ENCODE peak calls at places on chromosomes 4 and X, in four cellular contexts. One of them, this sample, is unnamed.

GRCh38 chr4:152327606-152328453 is 208.1 kb downstream of the FBXW7 start:
- DNase-seq in left ventricle myocardium superior: no peak
- DNase-seq in adrenal gland: no peak
- DNase-seq in psoas muscle: no peak
- DNase-seq in this sample: no peak

GRCh38 chrX:43581888-43582539 is 74.1 kb upstream of the MAOA start:
- DNase-seq in left ventricle myocardium superior: no peak
- DNase-seq in adrenal gland: no peak
- DNase-seq in psoas muscle: no peak
- DNase-seq in this sample: no peak

GRCh38 chrX:135591871-135592270 is 71.4 kb downstream of the INTS6L start:
- DNase-seq in left ventricle myocardium superior: no peak
- DNase-seq in adrenal gland: no peak
- DNase-seq in psoas muscle: no peak
- DNase-seq in this sample: no peak

GRCh38 chrX:150035531-150035930 is 97.2 kb upstream of the EOLA2 start:
- DNase-seq in left ventricle myocardium superior: no peak
- DNase-seq in adrenal gland: no peak
- DNase-seq in psoas muscle: no peak
- DNase-seq in this sample: no peak

GRCh38 chr4:185011408-185011807 is 6.9 kb upstream of the HELT start:
- DNase-seq in left ventricle myocardium superior: no peak
- DNase-seq in adrenal gland: no peak
- DNase-seq in psoas muscle: no peak
- DNase-seq in this sample: no peak

GRCh38 chr4:169282429-169283113 is 11.8 kb upstream of the SH3RF1 start:
- DNase-seq in left ventricle myocardium superior: no peak
- DNase-seq in adrenal gland: no peak
- DNase-seq in psoas muscle: no peak
- DNase-seq in this sample: no peak

GRCh38 chr4:16916719-16917337 is 18.4 kb upstream of the LDB2 start:
- DNase-seq in left ventricle myocardium superior: peak
- DNase-seq in adrenal gland: peak
- DNase-seq in psoas muscle: no peak
- DNase-seq in this sample: peak

GRCh38 chr4:37477126-37477525 is 209.1 kb downstream of the RELL1 start:
- DNase-seq in left ventricle myocardium superior: no peak
- DNase-seq in adrenal gland: no peak
- DNase-seq in psoas muscle: no peak
- DNase-seq in this sample: no peak

GRCh38 chrX:68079961-68080360 is 353.3 kb downstream of the OPHN1 start:
- DNase-seq in left ventricle myocardium superior: no peak
- DNase-seq in adrenal gland: no peak
- DNase-seq in psoas muscle: no peak
- DNase-seq in this sample: no peak

GRCh38 chrX:76477352-76477751 is 49.8 kb downstream of the MAGEE1 start:
- DNase-seq in left ventricle myocardium superior: no peak
- DNase-seq in adrenal gland: no peak
- DNase-seq in psoas muscle: no peak
- DNase-seq in this sample: no peak

GRCh38 chr4:164383187-164384181 is 370.4 kb upstream of the SMIM31 start:
- DNase-seq in left ventricle myocardium superior: no peak
- DNase-seq in adrenal gland: no peak
- DNase-seq in psoas muscle: no peak
- DNase-seq in this sample: peak

GRCh38 chr4:1053080-1053661 is 41.7 kb downstream of the FGFRL1 start:
- DNase-seq in left ventricle myocardium superior: no peak
- DNase-seq in adrenal gland: no peak
- DNase-seq in psoas muscle: no peak
- DNase-seq in this sample: no peak

GRCh38 chr4:173169428-173170209 is 1.0 kb downstream of the GALNT7 start:
- DNase-seq in left ventricle myocardium superior: peak
- DNase-seq in adrenal gland: peak
- DNase-seq in psoas muscle: peak
- DNase-seq in this sample: no peak

GRCh38 chr4:15438939-15439524 is 11.2 kb downstream of the C1QTNF7 start:
- DNase-seq in left ventricle myocardium superior: no peak
- DNase-seq in adrenal gland: no peak
- DNase-seq in psoas muscle: no peak
- DNase-seq in this sample: no peak

GRCh38 chr4:174119818-174120217 is 163.6 kb downstream of the FBXO8 start:
- DNase-seq in left ventricle myocardium superior: no peak
- DNase-seq in adrenal gland: no peak
- DNase-seq in psoas muscle: no peak
- DNase-seq in this sample: no peak

GRCh38 chr4:15234585-15235126 is 193.2 kb upstream of the C1QTNF7 start:
- DNase-seq in left ventricle myocardium superior: no peak
- DNase-seq in adrenal gland: no peak
- DNase-seq in psoas muscle: no peak
- DNase-seq in this sample: no peak

GRCh38 chrX:133474559-133474958 is 59.3 kb upstream of the GPC4 start:
- DNase-seq in left ventricle myocardium superior: no peak
- DNase-seq in adrenal gland: no peak
- DNase-seq in psoas muscle: no peak
- DNase-seq in this sample: no peak

GRCh38 chr4:8719421-8719820 is 126.9 kb downstream of the CPZ start:
- DNase-seq in left ventricle myocardium superior: peak
- DNase-seq in adrenal gland: no peak
- DNase-seq in psoas muscle: no peak
- DNase-seq in this sample: no peak

GRCh38 chr4:84243685-84244084 is 255.4 kb downstream of the NKX6-1 start:
- DNase-seq in left ventricle myocardium superior: no peak
- DNase-seq in adrenal gland: no peak
- DNase-seq in psoas muscle: no peak
- DNase-seq in this sample: no peak

GRCh38 chr4:154618708-154619315 is 6.4 kb upstream of the FGG start:
- DNase-seq in left ventricle myocardium superior: peak
- DNase-seq in adrenal gland: peak
- DNase-seq in psoas muscle: no peak
- DNase-seq in this sample: peak

GRCh38 chr4:114087596-114088230 is 108.3 kb upstream of the ARSJ start:
- DNase-seq in left ventricle myocardium superior: no peak
- DNase-seq in adrenal gland: no peak
- DNase-seq in psoas muscle: no peak
- DNase-seq in this sample: no peak

GRCh38 chr4:146436423-146437162 is 85.1 kb downstream of the SLC10A7 start:
- DNase-seq in left ventricle myocardium superior: no peak
- DNase-seq in adrenal gland: no peak
- DNase-seq in psoas muscle: no peak
- DNase-seq in this sample: no peak

GRCh38 chrX:38326086-38326485 is 1.2 kb downstream of the RPGR start:
- DNase-seq in left ventricle myocardium superior: no peak
- DNase-seq in adrenal gland: no peak
- DNase-seq in psoas muscle: no peak
- DNase-seq in this sample: no peak

GRCh38 chr4:26992657-26993361 is 132.2 kb downstream of the STIM2 start:
- DNase-seq in left ventricle myocardium superior: no peak
- DNase-seq in adrenal gland: peak
- DNase-seq in psoas muscle: no peak
- DNase-seq in this sample: no peak